ENCODE peak calls at places on chromosome 20, in five cellular contexts. G is A673, Q is endothelial cell, U is SHP77, K is T-cell. E is an unnamed sample.

GRCh38 chr20:9035129-9035528 is 33.8 kb upstream of the PLCB4 start:
- DNase-seq in Q (no peak), K (no peak), U (no peak), G (peak), E (no peak)

GRCh38 chr20:10462516-10462915 is 27.4 kb downstream of the SLX4IP start:
- DNase-seq in G (no peak), Q (no peak), K (no peak), U (no peak), E (no peak)

GRCh38 chr20:38270869-38271608 is 10.5 kb upstream of the KIAA1755 start:
- DNase-seq in K (no peak), G (no peak), Q (no peak), U (no peak), E (no peak)

GRCh38 chr20:48897298-48898044 is 24.0 kb upstream of the ARFGEF2 start:
- DNase-seq in K (no peak), G (peak), Q (no peak), U (no peak), E (no peak)

GRCh38 chr20:40813213-40813510 is 124.1 kb upstream of the MAFB start:
- DNase-seq in G (no peak), U (no peak), Q (no peak), K (no peak), E (no peak)

GRCh38 chr20:54219751-54220426 is 12.0 kb downstream of the PFDN4 start:
- DNase-seq in G (peak), K (no peak), U (peak), Q (no peak), E (peak)

GRCh38 chr20:208937-209566 is 18.0 kb upstream of the DEFB129 start:
- DNase-seq in Q (peak), G (peak), U (peak), K (no peak), E (peak)

GRCh38 chr20:16927031-16927430 is 178.9 kb downstream of the OTOR start:
- DNase-seq in U (peak), G (no peak), Q (no peak), K (no peak), E (peak)

GRCh38 chr20:34037121-34037520 is 43.4 kb downstream of the RALY start:
- DNase-seq in G (no peak), K (peak), Q (no peak), U (no peak), E (no peak)

GRCh38 chr20:41366546-41367392 is at the start of gene EMILIN3:
- DNase-seq in U (no peak), G (peak), K (no peak), Q (peak), E (peak)

GRCh38 chr20:3358676-3359340 is 48.7 kb downstream of the DNAAF9 start:
- DNase-seq in G (no peak), K (no peak), Q (no peak), U (no peak), E (no peak)

GRCh38 chr20:64157878-64158277 is 6.4 kb upstream of the MYT1 start:
- DNase-seq in K (no peak), U (no peak), G (no peak), Q (no peak), E (no peak)

GRCh38 chr20:4038047-4038459 is 22.7 kb upstream of the RNF24 start:
- DNase-seq in G (peak), Q (no peak), U (no peak), K (peak), E (peak)

GRCh38 chr20:45450097-45450818 is 19.3 kb upstream of the WFDC2 start:
- DNase-seq in U (peak), Q (peak), G (peak), K (no peak), E (no peak)

GRCh38 chr20:6765469-6766058 is 1.9 kb upstream of the BMP2 start:
- DNase-seq in U (peak), Q (no peak), K (no peak), G (peak), E (peak)

GRCh38 chr20:38893056-38893455 is 33.2 kb upstream of the FAM83D start:
- DNase-seq in K (no peak), U (no peak), G (no peak), Q (no peak), E (no peak)

GRCh38 chr20:12874933-12875332 is 133.8 kb upstream of the SPTLC3 start:
- DNase-seq in U (no peak), G (no peak), Q (no peak), K (no peak), E (no peak)

GRCh38 chr20:1015181-1015580 is 13.1 kb upstream of the RSPO4 start:
- DNase-seq in K (no peak), G (no peak), Q (no peak), U (no peak), E (no peak)

GRCh38 chr20:25686081-25687077 is 10.3 kb downstream of the ZNF337 start:
- DNase-seq in Q (no peak), G (no peak), U (peak), K (no peak), E (no peak)

GRCh38 chr20:36628076-36628475 is 17.9 kb downstream of the SLA2 start:
- DNase-seq in K (peak), G (no peak), U (no peak), Q (no peak), E (no peak)

GRCh38 chr20:4656491-4656890 is 65.2 kb upstream of the PRND start:
- DNase-seq in G (no peak), Q (no peak), K (no peak), U (no peak), E (no peak)

E was measured in SK-N-DZ.